ENCODE peak calls at places on chromosome 15, in five cellular contexts. R, M, P, K and V are unnamed samples.

GRCh38 chr15:89899303-89899946 is 5.6 kb upstream of the AP3S2 start:
- DNase-seq in R (no peak), M (no peak), P (no peak), K (no peak), V (no peak)

GRCh38 chr15:88992216-88992615 is 79.0 kb upstream of the MFGE8 start:
- DNase-seq in R (no peak), M (no peak), P (no peak), K (no peak), V (no peak)

GRCh38 chr15:97224191-97224641 is 736.3 kb upstream of the ARRDC4 start:
- DNase-seq in R (no peak), M (no peak), P (no peak), K (no peak), V (no peak)

GRCh38 chr15:49817100-49817499 is 196.3 kb downstream of the DTWD1 start:
- DNase-seq in R (no peak), M (no peak), P (no peak), K (no peak), V (no peak)

GRCh38 chr15:70539409-70539808 is 223.9 kb downstream of the UACA start:
- DNase-seq in R (no peak), M (no peak), P (no peak), K (no peak), V (no peak)

GRCh38 chr15:88865498-88866099 is 29.7 kb downstream of the HAPLN3 start:
- DNase-seq in R (no peak), M (peak), P (no peak), K (no peak), V (no peak)

GRCh38 chr15:81992523-81992922 is 53.3 kb downstream of the MEX3B start:
- DNase-seq in R (no peak), M (no peak), P (no peak), K (no peak), V (no peak)

GRCh38 chr15:65862682-65863081 is 6.6 kb upstream of the RAB11A start:
- DNase-seq in R (peak), M (peak), P (peak), K (peak), V (no peak)

GRCh38 chr15:96804754-96805153 is 474.3 kb downstream of the NR2F2 start:
- DNase-seq in R (no peak), M (no peak), P (no peak), K (no peak), V (no peak)

GRCh38 chr15:82890338-82891024 is 62.0 kb downstream of the HOMER2 start:
- DNase-seq in R (no peak), M (no peak), P (no peak), K (no peak), V (no peak)

GRCh38 chr15:68781766-68782588 is 38.7 kb downstream of the ANP32A start:
- DNase-seq in R (no peak), M (no peak), P (no peak), K (no peak), V (no peak)

GRCh38 chr15:62868507-62868906 is 174.0 kb upstream of the TPM1 start:
- DNase-seq in R (no peak), M (no peak), P (no peak), K (no peak), V (no peak)

GRCh38 chr15:29666241-29666640 is 156.0 kb downstream of the TJP1 start:
- DNase-seq in R (no peak), M (no peak), P (no peak), K (no peak), V (no peak)

GRCh38 chr15:29670266-29670665 is 152.0 kb downstream of the TJP1 start:
- DNase-seq in R (peak), M (no peak), P (no peak), K (no peak), V (no peak)

GRCh38 chr15:29665441-29665985 is 156.8 kb downstream of the TJP1 start:
- DNase-seq in R (no peak), M (no peak), P (no peak), K (no peak), V (no peak)

GRCh38 chr15:29669823-29670222 is 152.4 kb downstream of the TJP1 start:
- DNase-seq in R (peak), M (no peak), P (no peak), K (no peak), V (no peak)

DNA sequence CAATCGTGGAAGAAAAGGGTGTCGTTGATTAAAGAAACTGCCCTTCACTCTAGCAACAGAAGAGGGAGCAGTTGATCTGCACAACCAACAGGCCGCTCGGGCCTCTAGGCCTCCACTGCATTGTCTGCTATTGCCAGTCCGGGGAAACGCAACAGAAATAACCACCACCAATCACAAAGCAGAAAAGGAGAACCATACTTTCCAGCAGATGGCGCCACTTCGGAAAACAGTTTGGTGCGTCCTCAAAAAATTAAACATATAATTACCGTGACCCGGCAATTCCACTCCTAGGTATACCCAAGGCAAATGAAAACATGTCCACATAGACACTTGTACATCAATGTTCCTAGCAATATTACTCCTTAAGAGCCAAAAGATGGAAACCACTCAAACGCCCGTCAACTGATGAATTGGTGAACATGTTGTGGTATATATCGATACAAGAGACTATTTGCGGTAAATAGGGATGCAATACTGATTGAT is 154.1 kb downstream of the TJP1 start:
- DNase-seq in R (peak), M (peak), P (peak), K (peak), V (peak)
- TF ChIP-seq HDAC2 in R (no peak), M (no peak), P (no peak), K (no peak), V (no peak)

GRCh38 chr15:33872761-33873106 is 95.6 kb upstream of the CHRM5 start:
- DNase-seq in R (no peak), M (no peak), P (no peak), K (no peak), V (no peak)

GRCh38 chr15:33874156-33874555 is 94.1 kb upstream of the CHRM5 start:
- DNase-seq in R (no peak), M (no peak), P (no peak), K (no peak), V (no peak)

GRCh38 chr15:33866101-33866737 is 102.1 kb upstream of the CHRM5 start:
- DNase-seq in R (no peak), M (no peak), P (no peak), K (no peak), V (no peak)

GRCh38 chr15:33871911-33872760 is 96.2 kb upstream of the CHRM5 start:
- DNase-seq in R (no peak), M (no peak), P (no peak), K (no peak), V (no peak)
- TF ChIP-seq HDAC2 in R (no peak), M (no peak), P (no peak), K (no peak), V (no peak)

GRCh38 chr15:77807115-77807514 is 174.4 kb upstream of the LINGO1 start:
- DNase-seq in R (no peak), M (no peak), P (no peak), K (no peak), V (no peak)

GRCh38 chr15:77811270-77811669 is 178.6 kb upstream of the LINGO1 start:
- DNase-seq in R (no peak), M (no peak), P (no peak), K (no peak), V (no peak)

GRCh38 chr15:77808077-77808476 is 175.4 kb upstream of the LINGO1 start:
- DNase-seq in R (no peak), M (no peak), P (no peak), K (no peak), V (no peak)

GRCh38 chr15:77810180-77810579 is 177.5 kb upstream of the LINGO1 start:
- DNase-seq in R (no peak), M (no peak), P (no peak), K (no peak), V (no peak)

DNA sequence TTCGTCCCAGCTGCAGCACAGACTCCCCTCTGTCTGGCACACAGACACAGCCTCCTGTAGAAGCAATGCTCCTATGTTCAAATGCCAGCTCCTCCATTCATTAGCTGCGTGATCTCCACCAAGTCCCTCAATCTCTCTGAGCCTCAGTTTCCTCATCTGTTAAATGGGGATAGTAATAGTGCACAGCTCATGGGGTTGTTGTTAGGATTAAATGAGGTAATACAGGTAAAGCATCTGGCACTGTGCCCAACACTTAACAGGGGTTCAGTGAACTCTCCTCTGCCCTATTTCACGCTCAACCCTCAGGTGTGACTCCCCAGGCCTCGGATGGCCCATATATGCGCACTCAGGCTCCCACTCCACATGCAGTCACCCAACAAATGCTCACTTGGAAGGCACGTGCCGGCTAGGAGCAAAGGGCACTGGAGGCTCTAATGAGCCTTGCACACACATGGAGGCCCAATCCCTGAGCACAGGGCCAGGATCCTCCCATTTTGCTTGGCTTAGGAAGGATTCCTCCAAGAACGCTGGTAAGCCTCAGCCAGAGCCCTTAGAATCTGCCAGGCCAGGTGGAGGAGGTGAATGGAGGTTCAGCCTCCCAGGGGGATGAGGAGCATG is 176.0 kb upstream of the LINGO1 start:
- DNase-seq in R (no peak), M (no peak), P (no peak), K (no peak), V (no peak)
- TF ChIP-seq HDAC2 in R (no peak), M (no peak), P (no peak), K (no peak), V (no peak)

GRCh38 chr15:57235865-57236264 is 140.4 kb upstream of the CGNL1 start:
- DNase-seq in R (peak), M (peak), P (no peak), K (no peak), V (no peak)
- TF ChIP-seq HDAC2 in R (no peak), M (no peak), P (no peak), K (no peak), V (no peak)

GRCh38 chr15:84983711-84984110 is 2.1 kb downstream of the PDE8A start:
- DNase-seq in R (peak), M (no peak), P (no peak), K (no peak), V (no peak)

GRCh38 chr15:84981054-84981710 is 474 bp upstream of the PDE8A start:
- DNase-seq in R (peak), M (peak), P (peak), K (peak), V (peak)

GRCh38 chr15:84983299-84983698 is 1.6 kb downstream of the PDE8A start:
- DNase-seq in R (no peak), M (no peak), P (no peak), K (no peak), V (no peak)

GRCh38 chr15:84981711-84982300 is at the start of gene PDE8A:
- DNase-seq in R (peak), M (peak), P (no peak), K (no peak), V (no peak)

DNA sequence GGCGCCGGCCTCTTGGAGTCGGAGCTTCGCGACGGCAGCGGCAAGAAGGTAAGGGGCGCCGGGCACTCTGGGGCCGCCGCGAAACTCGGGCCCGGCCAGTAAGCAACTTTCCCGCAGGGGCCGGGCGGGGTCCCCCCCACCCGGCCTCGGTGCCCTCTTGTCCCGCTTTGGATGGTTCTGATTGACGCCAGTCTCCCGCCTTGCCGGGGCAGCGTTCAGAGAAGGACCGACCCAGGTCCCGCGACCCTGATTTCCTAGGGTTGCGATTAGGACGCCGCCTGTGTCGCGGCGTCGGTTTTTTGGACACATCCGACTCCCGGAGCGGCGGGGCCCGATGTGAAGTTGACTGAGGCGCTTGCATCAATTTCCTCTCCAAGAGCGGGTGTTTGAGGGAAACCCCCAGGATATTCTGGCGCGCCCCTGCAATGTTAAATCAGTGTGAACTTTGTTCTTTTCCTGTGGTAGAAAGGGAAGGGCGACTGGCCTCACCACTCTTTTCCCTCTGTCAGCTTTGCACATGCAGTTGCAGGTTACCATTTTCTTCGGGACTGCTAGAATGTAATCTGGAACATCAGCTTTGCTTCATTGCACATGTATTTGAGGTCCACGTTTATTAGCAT is 755 bp downstream of the PDE8A start:
- DNase-seq in R (peak), M (no peak), P (no peak), K (peak), V (no peak)
- TF ChIP-seq HDAC2 in R (no peak), M (peak), P (no peak), K (peak), V (no peak)

GRCh38 chr15:41888662-41889253 is 5.1 kb downstream of the SPTBN5 start:
- DNase-seq in R (no peak), M (no peak), P (no peak), K (no peak), V (no peak)
- TF ChIP-seq HDAC2 in R (no peak), M (no peak), P (no peak), K (no peak), V (no peak)

GRCh38 chr15:59569477-59569876 is 42.1 kb upstream of the GCNT3 start:
- DNase-seq in R (no peak), M (no peak), P (no peak), K (no peak), V (no peak)
- TF ChIP-seq HDAC2 in R (no peak), M (no peak), P (no peak), K (no peak), V (no peak)

GRCh38 chr15:48796521-48796920 is 14.3 kb downstream of the CEP152 start:
- DNase-seq in R (no peak), M (no peak), P (no peak), K (no peak), V (no peak)
- TF ChIP-seq HDAC2 in R (no peak), M (no peak), P (no peak), K (no peak), V (no peak)

GRCh38 chr15:78162038-78162437 is 12.9 kb downstream of the IDH3A start:
- DNase-seq in R (no peak), M (no peak), P (no peak), K (no peak), V (no peak)
- TF ChIP-seq HDAC2 in R (no peak), M (no peak), P (no peak), K (no peak), V (no peak)